ENCODE peak calls at places on chromosome 13, in six cellular contexts. B is A549, K is Panc1, L is GM23338, M is HCT116, E is HepG2. Y is an unnamed sample.

GRCh38 chr13:91592050-91593014 is 193.9 kb downstream of the GPC5 start:
- DNase-seq in B (no peak), K (no peak), L (no peak), M (no peak), E (no peak), Y (no peak)

GRCh38 chr13:101490400-101491015 is 38.0 kb downstream of the ITGBL1 start:
- DNase-seq in B (no peak), K (no peak), L (no peak), M (no peak), E (no peak), Y (no peak)

GRCh38 chr13:41668130-41668757 is 210.9 kb downstream of the RGCC start:
- DNase-seq in B (peak), K (peak), L (peak), M (peak), E (peak), Y (peak)

GRCh38 chr13:40116008-40116407 is 460.5 kb downstream of the COG6 start:
- DNase-seq in B (peak), K (no peak), L (peak), M (peak), E (peak), Y (no peak)

GRCh38 chr13:33953781-33954180 is 135.8 kb downstream of the RFC3 start:
- DNase-seq in B (no peak), K (no peak), L (no peak), M (no peak), E (no peak), Y (no peak)

GRCh38 chr13:51981355-51981754 is 29.9 kb downstream of the ATP7B start:
- DNase-seq in B (no peak), K (no peak), L (peak), M (no peak), E (peak), Y (no peak)

GRCh38 chr13:100269837-100270236 is 180.9 kb downstream of the PCCA start:
- DNase-seq in B (no peak), K (no peak), L (no peak), M (no peak), E (no peak), Y (no peak)

GRCh38 chr13:27952931-27953670 is 16.0 kb downstream of the CDX2 start:
- DNase-seq in B (no peak), K (no peak), L (no peak), M (no peak), E (peak), Y (no peak)

GRCh38 chr13:57264965-57265364 is 98.0 kb downstream of the PRR20E start:
- DNase-seq in B (no peak), K (no peak), L (no peak), M (no peak), E (no peak), Y (no peak)

GRCh38 chr13:102333320-102334181 is 68.3 kb downstream of the FGF14 start:
- DNase-seq in B (no peak), K (no peak), L (peak), M (no peak), E (no peak), Y (no peak)

GRCh38 chr13:27264181-27264580 is 6.4 kb upstream of the RASL11A start:
- DNase-seq in B (no peak), K (no peak), L (no peak), M (no peak), E (no peak), Y (no peak)

GRCh38 chr13:30292325-30292724 is 15.0 kb downstream of the KATNAL1 start:
- DNase-seq in B (no peak), K (no peak), L (peak), M (no peak), E (no peak), Y (no peak)

GRCh38 chr13:42990147-42990990 is 1.7 kb downstream of the EPSTI1 start:
- DNase-seq in B (no peak), K (no peak), L (no peak), M (no peak), E (no peak), Y (no peak)

GRCh38 chr13:88483202-88483601 is 812.0 kb downstream of the SLITRK5 start:
- DNase-seq in B (no peak), K (no peak), L (no peak), M (no peak), E (no peak), Y (no peak)

GRCh38 chr13:41652735-41653361 is 195.5 kb downstream of the RGCC start:
- DNase-seq in B (peak), K (no peak), L (peak), M (peak), E (peak), Y (peak)

GRCh38 chr13:60765700-60766411 is 368.8 kb downstream of the TDRD3 start:
- DNase-seq in B (peak), K (no peak), L (no peak), M (no peak), E (peak), Y (no peak)

GRCh38 chr13:37475966-37476365 is 122.6 kb downstream of the POSTN start:
- DNase-seq in B (no peak), K (no peak), L (no peak), M (no peak), E (no peak), Y (no peak)

GRCh38 chr13:90846956-90847355 is 500.5 kb upstream of the MIR17HG start:
- DNase-seq in B (no peak), K (no peak), L (no peak), M (no peak), E (no peak), Y (no peak)

DNA sequence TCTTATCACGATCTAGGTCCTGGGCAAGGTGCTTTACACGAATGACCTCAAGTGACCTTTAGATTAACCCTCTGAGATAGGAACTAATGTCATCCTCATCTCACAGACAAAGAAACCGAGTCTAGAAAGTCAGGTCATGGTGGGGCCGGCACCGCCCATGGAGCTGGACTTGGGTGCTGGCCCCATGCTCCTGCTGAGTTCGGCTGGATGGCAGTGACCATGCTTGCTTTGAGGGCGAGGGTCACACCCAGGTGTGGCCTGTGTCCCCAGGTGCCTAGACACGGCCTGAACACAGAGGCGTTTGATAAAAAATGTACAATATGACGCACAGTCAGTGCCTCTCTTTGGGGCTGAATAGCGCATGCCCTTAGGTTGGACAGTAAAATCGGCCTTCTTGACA is 26.8 kb downstream of the COL4A2 start:
- DNase-seq in B (no peak), K (no peak), L (no peak), M (no peak), E (no peak), Y (no peak)
- TF ChIP-seq REST in B (no peak), K (no peak), L (no peak), M (no peak), E (no peak), Y (no peak)

DNA sequence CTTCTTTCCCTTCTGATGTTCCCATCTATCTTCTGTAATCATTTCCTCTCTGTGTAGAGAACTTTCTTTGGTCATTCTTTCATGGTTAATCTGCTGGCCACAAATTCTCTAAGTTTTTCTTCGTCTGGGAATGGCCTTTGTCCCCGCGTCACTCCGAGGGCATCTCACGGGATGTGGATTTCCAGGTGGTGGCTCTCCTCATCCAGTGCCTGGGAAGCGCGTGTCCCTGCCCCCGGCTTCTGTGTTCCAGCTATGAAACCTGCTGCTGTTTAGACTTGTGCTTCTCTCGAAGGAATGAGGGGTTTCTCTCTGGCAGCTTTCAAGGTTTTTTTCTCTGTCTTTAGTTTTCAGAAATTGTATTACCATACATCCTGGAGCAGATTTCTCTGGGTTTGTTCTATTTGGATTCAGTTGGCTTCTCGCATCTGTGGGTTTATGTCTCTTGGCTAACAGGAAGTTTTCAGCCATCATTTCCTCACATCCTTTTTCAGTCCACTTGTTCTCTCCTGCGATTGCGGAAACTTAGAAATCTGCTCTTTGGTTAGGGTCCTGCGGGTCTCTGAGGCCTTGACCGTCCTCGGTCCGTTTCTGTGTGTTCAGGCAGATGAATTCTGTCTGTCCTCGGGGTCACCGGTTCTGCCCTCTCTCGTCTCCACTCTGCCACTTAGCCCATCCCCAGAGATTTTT is 36.9 kb upstream of the DCUN1D2 start:
- DNase-seq in B (no peak), K (no peak), L (no peak), M (no peak), E (no peak), Y (no peak)
- TF ChIP-seq REST in B (no peak), K (no peak), L (no peak), M (no peak), E (no peak), Y (no peak)

DNA sequence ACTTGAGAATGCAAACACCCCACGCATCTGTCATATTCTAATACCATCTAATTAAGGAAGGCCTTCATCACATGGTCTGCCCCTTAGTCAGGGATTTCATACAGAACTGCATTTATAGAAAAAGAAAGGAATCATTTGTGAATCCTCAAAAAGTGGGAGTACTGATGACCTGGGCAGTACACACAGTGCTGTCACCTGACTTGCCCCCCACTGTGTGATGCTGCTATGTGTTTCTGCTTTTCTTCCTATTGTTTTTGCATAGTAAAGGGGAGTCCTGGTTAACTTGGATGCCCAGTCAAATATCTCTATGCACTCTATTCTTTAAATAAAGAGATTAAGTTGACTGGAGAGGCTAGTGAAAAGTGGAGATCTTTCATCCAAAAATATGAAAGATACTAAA is 1921.2 kb upstream of the PRR20A start:
- DNase-seq in B (no peak), K (no peak), L (peak), M (no peak), E (no peak), Y (no peak)
- TF ChIP-seq REST in B (no peak), K (no peak), L (no peak), M (no peak), E (no peak), Y (no peak)

DNA sequence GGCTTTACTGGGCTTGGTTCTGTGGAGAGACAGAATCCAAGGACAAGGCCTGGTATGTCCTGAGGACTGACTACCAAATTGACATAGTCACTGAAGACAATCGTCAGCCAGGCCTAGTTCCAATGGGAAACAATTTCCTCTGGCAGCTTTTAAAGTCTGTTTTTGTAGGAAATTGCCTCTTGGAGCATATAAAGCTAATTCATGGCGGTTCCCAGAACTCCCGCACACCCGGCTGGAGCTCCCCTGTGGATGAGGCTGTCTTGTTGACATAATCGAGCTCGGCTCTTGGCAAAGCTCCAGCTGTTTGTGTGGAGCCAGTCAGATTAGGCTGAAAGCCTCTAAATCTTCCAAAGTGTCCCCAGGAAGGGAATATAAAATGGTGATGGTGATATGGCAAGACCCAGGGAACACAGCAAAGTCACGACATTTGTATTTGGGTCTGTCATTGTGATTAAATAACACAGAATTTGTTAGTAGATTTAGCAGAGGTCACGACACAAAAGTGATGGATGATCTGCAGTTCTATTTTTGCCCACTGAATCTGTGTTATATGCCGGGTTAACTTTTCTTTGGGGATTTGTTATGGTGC is 395.0 kb downstream of the PCDH9 start:
- DNase-seq in B (peak), K (no peak), L (no peak), M (no peak), E (peak), Y (no peak)
- TF ChIP-seq REST in B (no peak), K (no peak), L (no peak), M (no peak), E (no peak), Y (no peak)

DNA sequence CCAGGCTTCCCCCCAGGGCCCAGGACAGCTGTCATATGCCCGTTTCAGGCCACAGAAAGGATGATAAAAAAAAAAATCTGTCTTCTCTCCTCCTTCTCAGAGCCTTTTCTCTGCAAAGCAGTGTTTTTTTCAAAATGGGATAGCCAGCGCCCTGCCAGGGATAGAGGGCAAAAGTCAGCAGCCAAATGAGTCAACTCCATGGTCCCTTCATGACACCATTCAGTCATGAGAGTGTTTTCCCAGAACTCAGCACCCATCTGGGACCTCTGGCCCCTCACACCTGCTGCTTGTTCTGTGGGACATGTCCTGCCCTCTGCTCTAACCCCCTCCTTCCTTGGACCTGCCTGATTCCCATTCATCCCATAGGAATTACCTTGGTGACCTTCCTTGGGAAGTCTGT is 95.0 kb downstream of the CYSLTR2 start:
- DNase-seq in B (no peak), K (no peak), L (no peak), M (no peak), E (no peak), Y (no peak)
- TF ChIP-seq REST in B (no peak), K (no peak), L (no peak), M (no peak), E (no peak), Y (no peak)

GRCh38 chr13:110017379-110017778 is 231.0 kb upstream of the IRS2 start:
- DNase-seq in B (peak), K (no peak), L (peak), M (peak), E (no peak), Y (no peak)

GRCh38 chr13:110012102-110012739 is 225.8 kb upstream of the IRS2 start:
- DNase-seq in B (peak), K (no peak), L (no peak), M (peak), E (peak), Y (no peak)

GRCh38 chr13:110018009-110018408 is 231.6 kb upstream of the IRS2 start:
- DNase-seq in B (no peak), K (no peak), L (no peak), M (no peak), E (no peak), Y (no peak)

GRCh38 chr13:110015253-110015652 is 228.9 kb upstream of the IRS2 start:
- DNase-seq in B (peak), K (no peak), L (no peak), M (no peak), E (no peak), Y (no peak)

GRCh38 chr13:110014719-110015118 is 228.3 kb upstream of the IRS2 start:
- DNase-seq in B (peak), K (no peak), L (no peak), M (no peak), E (no peak), Y (no peak)
- TF ChIP-seq REST in B (no peak), K (no peak), L (no peak), M (no peak), E (no peak), Y (no peak)

GRCh38 chr13:31675521-31675953 is 63.8 kb upstream of the RXFP2 start:
- DNase-seq in B (no peak), K (no peak), L (no peak), M (no peak), E (no peak), Y (no peak)

GRCh38 chr13:31674056-31674455 is 65.3 kb upstream of the RXFP2 start:
- DNase-seq in B (no peak), K (no peak), L (no peak), M (no peak), E (no peak), Y (no peak)

DNA sequence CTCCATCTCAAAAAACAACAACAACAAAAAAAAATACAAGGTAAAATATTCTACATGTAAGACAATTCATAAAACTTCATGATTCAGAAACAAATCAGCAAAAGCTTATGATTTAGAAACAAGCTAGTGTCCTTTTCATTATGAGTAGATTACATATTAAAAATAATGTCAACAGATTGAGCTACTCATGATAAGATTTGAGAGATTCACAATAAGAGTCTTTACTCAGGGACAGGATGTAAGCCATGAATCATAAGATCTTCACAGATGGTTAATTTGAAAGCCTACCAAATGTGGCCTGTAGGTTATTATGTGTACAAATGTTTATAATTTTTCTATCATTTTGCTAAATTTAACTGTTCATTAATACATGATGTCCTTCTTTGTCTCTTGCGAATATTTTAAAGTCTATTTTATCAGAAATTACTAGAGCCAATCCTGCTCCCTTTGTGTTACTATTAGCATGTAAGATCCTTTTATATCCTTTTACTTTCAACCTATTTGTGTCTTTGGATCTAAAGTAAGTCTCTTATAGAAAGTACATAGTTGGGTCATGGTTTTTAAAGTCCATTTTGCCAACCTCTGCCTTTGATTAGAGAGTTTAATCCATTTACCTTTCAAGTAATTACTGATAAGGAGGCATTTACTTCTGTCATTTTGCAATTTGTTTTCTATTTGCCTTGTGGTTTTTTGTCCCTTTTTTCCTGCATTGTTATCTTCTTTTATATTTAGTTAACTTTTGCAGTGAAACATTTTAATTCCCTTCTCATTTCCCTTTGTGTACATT is 68.3 kb upstream of the RXFP2 start:
- DNase-seq in B (no peak), K (no peak), L (no peak), M (no peak), E (no peak), Y (no peak)
- TF ChIP-seq REST in B (no peak), K (no peak), L (no peak), M (no peak), E (no peak), Y (no peak)

DNA sequence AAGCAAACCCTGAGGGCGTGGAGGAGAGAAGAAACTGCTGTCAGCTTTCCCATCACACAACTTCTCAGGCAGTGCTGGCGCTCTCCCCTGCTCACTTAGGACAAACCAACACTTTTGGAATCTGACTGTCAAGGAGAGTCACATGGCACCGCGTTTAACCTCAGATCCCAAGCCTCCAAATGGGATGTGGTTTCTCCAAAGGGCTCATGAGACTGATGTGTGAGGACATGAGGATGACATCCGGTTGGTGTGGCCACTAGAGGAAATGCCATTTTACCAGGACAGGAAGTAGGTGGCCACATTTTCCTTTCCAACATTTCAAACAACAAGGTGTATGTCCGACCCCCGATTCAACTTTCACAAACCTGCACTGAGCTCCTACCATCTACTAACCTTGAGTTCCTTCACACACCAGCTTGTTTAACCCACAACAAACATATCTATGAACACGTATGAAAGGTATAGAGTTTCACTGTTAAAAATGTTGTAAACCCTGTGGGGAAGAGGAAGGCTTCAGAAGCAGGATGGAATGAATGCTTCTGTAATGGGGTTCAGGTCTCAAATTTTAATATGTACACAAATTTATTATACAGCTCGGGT is 3.8 kb upstream of the DOCK9 start:
- DNase-seq in B (no peak), K (no peak), L (no peak), M (no peak), E (no peak), Y (no peak)
- TF ChIP-seq REST in B (no peak), K (no peak), L (no peak), M (no peak), E (no peak), Y (no peak)

DNA sequence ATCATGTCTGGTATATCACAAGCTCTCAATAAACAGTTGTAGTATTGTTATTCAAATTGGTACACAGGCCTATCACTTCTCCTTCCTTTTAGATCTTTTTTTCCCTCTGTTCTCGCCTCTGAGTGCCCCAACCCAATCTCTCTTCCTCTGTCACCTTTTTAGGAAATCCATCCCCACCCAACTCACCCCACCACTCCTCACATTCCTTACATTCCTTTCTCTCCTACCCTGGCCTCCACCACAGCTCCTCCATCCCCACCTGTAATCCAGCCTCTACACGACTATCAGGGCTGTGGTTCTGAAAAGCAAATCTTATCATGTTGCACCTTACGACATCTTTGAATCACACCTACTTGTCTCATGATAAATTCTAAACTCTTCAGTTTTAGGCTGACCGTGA is 545.4 kb upstream of the GPC6 start:
- DNase-seq in B (no peak), K (no peak), L (peak), M (no peak), E (no peak), Y (no peak)
- TF ChIP-seq REST in B (no peak), K (no peak), L (no peak), M (no peak), E (no peak), Y (no peak)

Y was measured in HL-60.